ENCODE peak calls at places on chromosomes 7 and 10, in seven cellular contexts. One of them, this sample, is unnamed.

GRCh38 chr7:151383638-151384351 is 26.0 kb downstream of the WDR86 start:
- DNase-seq in IMR-90: no peak
- DNase-seq in dorsolateral prefrontal cortex: peak
- DNase-seq in neural progenitor cell: no peak
- DNase-seq in heart right ventricle: no peak
- DNase-seq in endothelial cell of umbilical vein: no peak
- DNase-seq in CD8-positive, alpha-beta memory T cell: no peak
- DNase-seq in this sample: no peak

GRCh38 chr10:4655406-4655805 is 170.6 kb upstream of the AKR1E2 start:
- DNase-seq in neural progenitor cell: no peak
- DNase-seq in IMR-90: no peak
- DNase-seq in dorsolateral prefrontal cortex: no peak
- DNase-seq in heart right ventricle: no peak
- DNase-seq in endothelial cell of umbilical vein: no peak
- DNase-seq in CD8-positive, alpha-beta memory T cell: no peak
- DNase-seq in this sample: no peak

GRCh38 chr7:40608321-40609075 is 473.7 kb downstream of the SUGCT start:
- DNase-seq in endothelial cell of umbilical vein: no peak
- DNase-seq in dorsolateral prefrontal cortex: no peak
- DNase-seq in CD8-positive, alpha-beta memory T cell: no peak
- DNase-seq in neural progenitor cell: no peak
- DNase-seq in heart right ventricle: no peak
- DNase-seq in IMR-90: no peak
- DNase-seq in this sample: no peak

GRCh38 chr7:118202056-118202455 is 18.1 kb downstream of the LSM8 start:
- DNase-seq in heart right ventricle: no peak
- DNase-seq in IMR-90: no peak
- DNase-seq in endothelial cell of umbilical vein: no peak
- DNase-seq in neural progenitor cell: no peak
- DNase-seq in CD8-positive, alpha-beta memory T cell: no peak
- DNase-seq in dorsolateral prefrontal cortex: no peak
- DNase-seq in this sample: no peak

GRCh38 chr10:65320256-65321026 is 1605.4 kb upstream of the LRRTM3 start:
- DNase-seq in IMR-90: no peak
- DNase-seq in neural progenitor cell: no peak
- DNase-seq in heart right ventricle: no peak
- DNase-seq in CD8-positive, alpha-beta memory T cell: no peak
- DNase-seq in endothelial cell of umbilical vein: peak
- DNase-seq in dorsolateral prefrontal cortex: no peak
- DNase-seq in this sample: no peak

GRCh38 chr7:123748171-123748733 is 551 bp downstream of the WASL start:
- DNase-seq in IMR-90: peak
- DNase-seq in endothelial cell of umbilical vein: peak
- DNase-seq in CD8-positive, alpha-beta memory T cell: peak
- DNase-seq in neural progenitor cell: peak
- DNase-seq in dorsolateral prefrontal cortex: peak
- DNase-seq in heart right ventricle: peak
- DNase-seq in this sample: no peak

GRCh38 chr7:158473238-158473637 is 114.4 kb downstream of the PTPRN2 start:
- DNase-seq in endothelial cell of umbilical vein: no peak
- DNase-seq in CD8-positive, alpha-beta memory T cell: no peak
- DNase-seq in heart right ventricle: no peak
- DNase-seq in IMR-90: no peak
- DNase-seq in neural progenitor cell: peak
- DNase-seq in dorsolateral prefrontal cortex: peak
- DNase-seq in this sample: no peak

GRCh38 chr10:6924166-6924565 is 344.1 kb upstream of the PRKCQ start:
- DNase-seq in heart right ventricle: no peak
- DNase-seq in IMR-90: peak
- DNase-seq in neural progenitor cell: no peak
- DNase-seq in dorsolateral prefrontal cortex: no peak
- DNase-seq in endothelial cell of umbilical vein: peak
- DNase-seq in CD8-positive, alpha-beta memory T cell: no peak
- DNase-seq in this sample: no peak

GRCh38 chr7:77222065-77222464 is 22.4 kb upstream of the FGL2 start:
- DNase-seq in heart right ventricle: no peak
- DNase-seq in dorsolateral prefrontal cortex: no peak
- DNase-seq in IMR-90: no peak
- DNase-seq in endothelial cell of umbilical vein: no peak
- DNase-seq in neural progenitor cell: no peak
- DNase-seq in CD8-positive, alpha-beta memory T cell: no peak
- DNase-seq in this sample: no peak

GRCh38 chr7:150329331-150330106 is 6.2 kb upstream of the ACTR3C start:
- DNase-seq in neural progenitor cell: no peak
- DNase-seq in dorsolateral prefrontal cortex: peak
- DNase-seq in IMR-90: no peak
- DNase-seq in heart right ventricle: no peak
- DNase-seq in CD8-positive, alpha-beta memory T cell: no peak
- DNase-seq in endothelial cell of umbilical vein: no peak
- DNase-seq in this sample: peak

GRCh38 chr7:5420841-5421625 is 2.6 kb downstream of the TNRC18 start:
- DNase-seq in IMR-90: no peak
- DNase-seq in dorsolateral prefrontal cortex: peak
- DNase-seq in endothelial cell of umbilical vein: peak
- DNase-seq in heart right ventricle: peak
- DNase-seq in neural progenitor cell: peak
- DNase-seq in CD8-positive, alpha-beta memory T cell: no peak
- DNase-seq in this sample: peak

GRCh38 chr10:52523696-52524095 is 209.6 kb downstream of the DKK1 start:
- DNase-seq in heart right ventricle: no peak
- DNase-seq in CD8-positive, alpha-beta memory T cell: no peak
- DNase-seq in IMR-90: no peak
- DNase-seq in dorsolateral prefrontal cortex: no peak
- DNase-seq in endothelial cell of umbilical vein: no peak
- DNase-seq in neural progenitor cell: no peak
- DNase-seq in this sample: no peak

GRCh38 chr7:101068401-101068800 is 16.9 kb upstream of the TRIM56 start:
- DNase-seq in dorsolateral prefrontal cortex: no peak
- DNase-seq in IMR-90: no peak
- DNase-seq in neural progenitor cell: no peak
- DNase-seq in CD8-positive, alpha-beta memory T cell: no peak
- DNase-seq in endothelial cell of umbilical vein: no peak
- DNase-seq in heart right ventricle: no peak
- DNase-seq in this sample: no peak

GRCh38 chr10:112221545-112221944 is 38.0 kb upstream of the GPAM start:
- DNase-seq in endothelial cell of umbilical vein: no peak
- DNase-seq in neural progenitor cell: no peak
- DNase-seq in heart right ventricle: no peak
- DNase-seq in CD8-positive, alpha-beta memory T cell: no peak
- DNase-seq in dorsolateral prefrontal cortex: no peak
- DNase-seq in IMR-90: peak
- DNase-seq in this sample: no peak

GRCh38 chr7:99143853-99144672 is at the start of gene SMURF1:
- DNase-seq in heart right ventricle: peak
- DNase-seq in endothelial cell of umbilical vein: peak
- DNase-seq in neural progenitor cell: peak
- DNase-seq in IMR-90: peak
- DNase-seq in CD8-positive, alpha-beta memory T cell: peak
- DNase-seq in dorsolateral prefrontal cortex: peak
- DNase-seq in this sample: peak

GRCh38 chr7:128697301-128697905 is 25.3 kb downstream of the GARIN1A start:
- DNase-seq in dorsolateral prefrontal cortex: peak
- DNase-seq in neural progenitor cell: peak
- DNase-seq in IMR-90: peak
- DNase-seq in CD8-positive, alpha-beta memory T cell: peak
- DNase-seq in heart right ventricle: peak
- DNase-seq in endothelial cell of umbilical vein: peak
- DNase-seq in this sample: no peak

GRCh38 chr10:127159648-127160245 is 36.6 kb downstream of the INSYN2A start:
- DNase-seq in neural progenitor cell: no peak
- DNase-seq in CD8-positive, alpha-beta memory T cell: no peak
- DNase-seq in dorsolateral prefrontal cortex: no peak
- DNase-seq in heart right ventricle: no peak
- DNase-seq in IMR-90: no peak
- DNase-seq in endothelial cell of umbilical vein: no peak
- DNase-seq in this sample: no peak

GRCh38 chr7:94565247-94565894 is 55.8 kb downstream of the CASD1 start:
- DNase-seq in endothelial cell of umbilical vein: no peak
- DNase-seq in CD8-positive, alpha-beta memory T cell: no peak
- DNase-seq in IMR-90: no peak
- DNase-seq in neural progenitor cell: no peak
- DNase-seq in dorsolateral prefrontal cortex: no peak
- DNase-seq in heart right ventricle: no peak
- DNase-seq in this sample: no peak

GRCh38 chr7:137508437-137509175 is 165.1 kb upstream of the PTN start:
- DNase-seq in heart right ventricle: no peak
- DNase-seq in neural progenitor cell: no peak
- DNase-seq in dorsolateral prefrontal cortex: no peak
- DNase-seq in IMR-90: peak
- DNase-seq in endothelial cell of umbilical vein: peak
- DNase-seq in CD8-positive, alpha-beta memory T cell: no peak
- DNase-seq in this sample: no peak

GRCh38 chr7:7943951-7944350 is 24.6 kb upstream of the GLCCI1 start:
- DNase-seq in IMR-90: no peak
- DNase-seq in CD8-positive, alpha-beta memory T cell: no peak
- DNase-seq in endothelial cell of umbilical vein: no peak
- DNase-seq in neural progenitor cell: no peak
- DNase-seq in dorsolateral prefrontal cortex: no peak
- DNase-seq in heart right ventricle: no peak
- DNase-seq in this sample: no peak

GRCh38 chr10:32692174-32692573 is 246.2 kb downstream of the CCDC7 start:
- DNase-seq in dorsolateral prefrontal cortex: no peak
- DNase-seq in IMR-90: peak
- DNase-seq in endothelial cell of umbilical vein: no peak
- DNase-seq in neural progenitor cell: peak
- DNase-seq in heart right ventricle: no peak
- DNase-seq in CD8-positive, alpha-beta memory T cell: no peak
- DNase-seq in this sample: no peak

GRCh38 chr7:132276252-132276651 is 300.0 kb downstream of the PLXNA4 start:
- DNase-seq in dorsolateral prefrontal cortex: no peak
- DNase-seq in neural progenitor cell: no peak
- DNase-seq in CD8-positive, alpha-beta memory T cell: no peak
- DNase-seq in IMR-90: no peak
- DNase-seq in heart right ventricle: no peak
- DNase-seq in endothelial cell of umbilical vein: no peak
- DNase-seq in this sample: no peak

GRCh38 chr7:128842674-128843641 is 12.8 kb downstream of the FLNC start:
- DNase-seq in neural progenitor cell: no peak
- DNase-seq in CD8-positive, alpha-beta memory T cell: no peak
- DNase-seq in IMR-90: no peak
- DNase-seq in dorsolateral prefrontal cortex: no peak
- DNase-seq in heart right ventricle: peak
- DNase-seq in endothelial cell of umbilical vein: no peak
- DNase-seq in this sample: no peak

GRCh38 chr7:12851142-12851541 is 163.7 kb downstream of the ARL4A start:
- DNase-seq in heart right ventricle: no peak
- DNase-seq in endothelial cell of umbilical vein: no peak
- DNase-seq in CD8-positive, alpha-beta memory T cell: no peak
- DNase-seq in dorsolateral prefrontal cortex: no peak
- DNase-seq in neural progenitor cell: no peak
- DNase-seq in IMR-90: no peak
- DNase-seq in this sample: no peak

DNA sequence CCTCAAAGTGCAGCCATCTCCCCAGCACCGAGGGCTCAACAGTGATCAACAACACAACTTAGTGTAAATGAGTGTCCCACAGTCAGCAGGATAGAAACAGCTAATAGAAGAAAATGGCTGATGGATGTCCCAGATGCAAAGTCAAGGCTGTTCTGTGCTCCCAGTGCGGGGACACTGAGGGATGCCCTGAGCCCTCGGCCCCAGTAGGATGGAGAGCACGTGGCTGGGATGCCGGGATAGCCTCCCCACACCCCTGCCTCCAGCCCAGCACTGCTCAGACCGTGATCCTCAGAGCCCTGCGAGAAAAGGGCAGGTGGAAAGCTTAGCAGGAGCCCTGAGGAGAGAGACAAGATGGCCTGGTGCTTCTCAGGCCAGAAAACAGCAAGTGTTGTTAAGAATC is 243.9 kb upstream of the TCERG1L start:
- DNase-seq in CD8-positive, alpha-beta memory T cell: no peak
- DNase-seq in neural progenitor cell: no peak
- DNase-seq in dorsolateral prefrontal cortex: no peak
- DNase-seq in heart right ventricle: no peak
- DNase-seq in endothelial cell of umbilical vein: no peak
- DNase-seq in IMR-90: no peak
- DNase-seq in this sample: no peak
- H3K27ac ChIP-seq in CD8-positive, alpha-beta memory T cell: no peak
- H3K27ac ChIP-seq in neural progenitor cell: no peak
- H3K27ac ChIP-seq in dorsolateral prefrontal cortex: no peak
- H3K27ac ChIP-seq in heart right ventricle: no peak
- H3K27ac ChIP-seq in endothelial cell of umbilical vein: no peak
- H3K27ac ChIP-seq in IMR-90: no peak
- H3K27ac ChIP-seq in this sample: no peak

GRCh38 chr10:77639756-77640155 is 2.1 kb upstream of the KCNMA1 start:
- DNase-seq in IMR-90: no peak
- DNase-seq in CD8-positive, alpha-beta memory T cell: no peak
- DNase-seq in dorsolateral prefrontal cortex: no peak
- DNase-seq in neural progenitor cell: no peak
- DNase-seq in heart right ventricle: no peak
- DNase-seq in endothelial cell of umbilical vein: no peak
- DNase-seq in this sample: no peak
- H3K27ac ChIP-seq in IMR-90: no peak
- H3K27ac ChIP-seq in CD8-positive, alpha-beta memory T cell: no peak
- H3K27ac ChIP-seq in dorsolateral prefrontal cortex: no peak
- H3K27ac ChIP-seq in neural progenitor cell: no peak
- H3K27ac ChIP-seq in heart right ventricle: no peak
- H3K27ac ChIP-seq in endothelial cell of umbilical vein: no peak
- H3K27ac ChIP-seq in this sample: no peak

DNA sequence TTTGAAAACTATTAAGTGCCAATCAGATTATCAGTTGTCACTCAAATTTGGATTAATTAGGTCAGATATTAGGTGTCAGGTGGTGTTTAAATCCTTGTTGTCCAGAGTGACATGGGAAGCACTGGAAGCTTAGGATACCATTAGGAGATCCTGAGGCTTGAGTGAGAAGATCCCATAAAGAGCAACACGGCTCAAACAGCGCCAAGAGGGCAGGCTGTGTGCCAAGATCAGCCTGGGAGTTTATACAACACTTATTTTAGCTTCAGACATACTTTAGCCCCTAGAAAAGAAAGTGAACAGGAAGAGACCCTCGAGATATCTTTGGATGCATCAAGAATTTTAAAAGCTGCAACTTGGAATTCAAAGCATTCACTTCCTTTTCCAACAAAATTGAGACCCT is 14.2 kb upstream of the ACTA2 start:
- DNase-seq in heart right ventricle: peak
- DNase-seq in dorsolateral prefrontal cortex: no peak
- DNase-seq in neural progenitor cell: no peak
- DNase-seq in IMR-90: peak
- DNase-seq in CD8-positive, alpha-beta memory T cell: no peak
- DNase-seq in endothelial cell of umbilical vein: no peak
- DNase-seq in this sample: no peak
- H3K27ac ChIP-seq in heart right ventricle: no peak
- H3K27ac ChIP-seq in dorsolateral prefrontal cortex: no peak
- H3K27ac ChIP-seq in neural progenitor cell: no peak
- H3K27ac ChIP-seq in IMR-90: no peak
- H3K27ac ChIP-seq in CD8-positive, alpha-beta memory T cell: no peak
- H3K27ac ChIP-seq in endothelial cell of umbilical vein: no peak
- H3K27ac ChIP-seq in this sample: no peak

DNA sequence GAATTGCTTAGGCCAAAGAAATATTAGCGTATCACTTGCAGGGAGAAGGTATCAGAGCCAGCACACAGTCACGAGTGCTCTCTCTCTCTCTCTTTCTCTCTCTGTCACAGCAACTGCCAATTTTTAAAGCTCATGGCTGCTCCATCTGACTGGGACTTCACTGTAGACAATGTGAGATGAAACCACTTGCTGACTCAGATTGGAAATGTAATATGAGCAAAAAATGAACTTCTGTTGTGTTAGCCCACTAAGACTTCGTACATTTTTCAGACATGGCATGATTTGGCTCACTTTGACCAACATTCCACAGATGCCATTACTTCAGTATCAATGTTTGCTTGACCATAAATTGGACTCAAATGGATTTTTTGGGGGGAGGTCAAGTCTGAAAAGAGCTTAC is 68.1 kb downstream of the DGKB start:
- DNase-seq in heart right ventricle: no peak
- DNase-seq in IMR-90: peak
- DNase-seq in endothelial cell of umbilical vein: no peak
- DNase-seq in dorsolateral prefrontal cortex: no peak
- DNase-seq in CD8-positive, alpha-beta memory T cell: no peak
- DNase-seq in neural progenitor cell: no peak
- DNase-seq in this sample: no peak
- H3K27ac ChIP-seq in heart right ventricle: peak
- H3K27ac ChIP-seq in IMR-90: no peak
- H3K27ac ChIP-seq in endothelial cell of umbilical vein: no peak
- H3K27ac ChIP-seq in dorsolateral prefrontal cortex: no peak
- H3K27ac ChIP-seq in CD8-positive, alpha-beta memory T cell: no peak
- H3K27ac ChIP-seq in neural progenitor cell: no peak
- H3K27ac ChIP-seq in this sample: no peak